ENCODE peak calls at places on chromosomes 13 and 19, in five cellular contexts. Q, F, H, T and U are unnamed samples.

GRCh38 chr19:4089946-4090345 is 23.2 kb upstream of the ZBTB7A start:
- DNase-seq in Q (no peak), F (no peak), H (no peak), T (no peak), U (no peak)

GRCh38 chr13:102402292-102402691 is 444 bp upstream of the FGF14 start:
- DNase-seq in Q (peak), F (no peak), H (peak), T (no peak), U (no peak)

GRCh38 chr19:33436360-33437345 is 63.1 kb downstream of the CEBPG start:
- DNase-seq in Q (no peak), F (no peak), H (no peak), T (no peak), U (no peak)

GRCh38 chr19:18479964-18480723 is 41.7 kb downstream of the ELL start:
- DNase-seq in Q (no peak), F (no peak), H (peak), T (peak), U (no peak)

GRCh38 chr13:42280537-42280936 is 8.6 kb downstream of the AKAP11 start:
- DNase-seq in Q (no peak), F (no peak), H (no peak), T (no peak), U (no peak)

GRCh38 chr13:49551245-49551644 is 34.1 kb downstream of the RCBTB1 start:
- DNase-seq in Q (no peak), F (no peak), H (no peak), T (no peak), U (no peak)

GRCh38 chr19:9622531-9622930 is 1.5 kb upstream of the ZNF561 start:
- DNase-seq in Q (no peak), F (no peak), H (no peak), T (no peak), U (no peak)

GRCh38 chr13:43686557-43686956 is 100.2 kb downstream of the ENOX1 start:
- DNase-seq in Q (no peak), F (peak), H (peak), T (peak), U (peak)

GRCh38 chr13:64675256-64675892 is 2554.8 kb downstream of the PCDH9 start:
- DNase-seq in Q (no peak), F (no peak), H (no peak), T (peak), U (peak)

GRCh38 chr13:29593605-29594297 is 1.7 kb downstream of the SLC7A1 start:
- DNase-seq in Q (no peak), F (no peak), H (no peak), T (no peak), U (no peak)

GRCh38 chr19:46049597-46049996 is 8.8 kb upstream of the IGFL4 start:
- DNase-seq in Q (peak), F (no peak), H (no peak), T (no peak), U (no peak)

GRCh38 chr19:50344661-50345318 is 15.6 kb upstream of the KCNC3 start:
- DNase-seq in Q (no peak), F (no peak), H (peak), T (no peak), U (no peak)

GRCh38 chr19:15893498-15893897 is 4.4 kb downstream of the CYP4F2 start:
- DNase-seq in Q (no peak), F (no peak), H (no peak), T (no peak), U (no peak)

GRCh38 chr19:31504221-31504620 is 155.0 kb upstream of the TSHZ3 start:
- DNase-seq in Q (no peak), F (no peak), H (no peak), T (no peak), U (no peak)

GRCh38 chr13:113648218-113648615 is 9.8 kb downstream of the ATP4B start:
- DNase-seq in Q (no peak), F (no peak), H (no peak), T (no peak), U (no peak)

GRCh38 chr13:88717946-88718345 is 1046.8 kb downstream of the SLITRK5 start:
- DNase-seq in Q (peak), F (no peak), H (no peak), T (no peak), U (no peak)